ENCODE peak calls at places on chromosomes 16 and 17, in eight cellular contexts. O, I, M, S, E, Y, P and H are unnamed samples.

GRCh38 chr16:53282975-53283946 is 151.0 kb upstream of the RBL2 start:
- DNase-seq in M (no peak), P (no peak), I (peak), S (no peak), E (peak), O (peak), Y (no peak), H (no peak)

GRCh38 chr16:28497861-28498599 is 3.6 kb downstream of the APOBR start:
- DNase-seq in P (no peak), M (no peak), S (no peak), Y (no peak), O (no peak), I (no peak), E (no peak), H (no peak)

GRCh38 chr17:70110443-70110880 is 35.4 kb downstream of the KCNJ16 start:
- DNase-seq in M (peak), Y (no peak), P (no peak), I (peak), O (no peak), S (no peak), E (peak), H (no peak)

GRCh38 chr17:57671546-57672204 is 73.4 kb downstream of the CCDC182 start:
- DNase-seq in S (peak), I (peak), M (peak), P (peak), E (peak), O (peak), Y (peak), H (no peak)

GRCh38 chr17:11871773-11872172 is 125.5 kb downstream of the ZNF18 start:
- DNase-seq in E (no peak), M (no peak), O (peak), Y (no peak), P (no peak), S (no peak), I (no peak), H (no peak)

GRCh38 chr17:49521088-49521450 is 26.0 kb downstream of the NGFR start:
- DNase-seq in S (no peak), O (no peak), E (no peak), P (no peak), I (no peak), Y (no peak), M (no peak), H (no peak)

GRCh38 chr17:73436966-73437365 is 125.2 kb upstream of the CDC42EP4 start:
- DNase-seq in Y (no peak), S (no peak), I (peak), E (no peak), P (no peak), O (no peak), M (no peak), H (no peak)

GRCh38 chr16:78866556-78866955 is 734.0 kb downstream of the MAF start:
- DNase-seq in Y (no peak), S (no peak), O (no peak), M (no peak), E (no peak), P (no peak), I (no peak), H (no peak)

GRCh38 chr16:66740010-66740409 is 11.4 kb downstream of the DYNC1LI2 start:
- DNase-seq in S (peak), M (peak), Y (peak), O (peak), E (peak), P (no peak), I (no peak), H (no peak)

GRCh38 chr16:1082952-1083675 is 10.6 kb downstream of the SSTR5 start:
- DNase-seq in S (no peak), E (no peak), Y (peak), I (no peak), O (no peak), P (no peak), M (no peak), H (no peak)

GRCh38 chr16:79339863-79340262 is 260.7 kb downstream of the MAF start:
- DNase-seq in I (no peak), M (no peak), E (no peak), Y (no peak), P (no peak), O (no peak), S (no peak), H (no peak)

GRCh38 chr16:83813818-83814653 is 6.3 kb downstream of the HSBP1 start:
- DNase-seq in O (no peak), I (peak), Y (no peak), E (peak), M (peak), S (peak), P (no peak), H (no peak)

GRCh38 chr17:71176928-71177443 is 943.8 kb upstream of the SOX9 start:
- DNase-seq in S (no peak), Y (no peak), E (no peak), P (no peak), I (no peak), O (no peak), M (no peak), H (no peak)

GRCh38 chr16:66930189-66930588 is 4.0 kb downstream of the CIAO2B start:
- DNase-seq in P (no peak), O (peak), S (no peak), Y (no peak), M (peak), I (peak), E (peak), H (no peak)

GRCh38 chr16:69301187-69301586 is 10.0 kb upstream of the VPS4A start:
- DNase-seq in Y (no peak), P (no peak), S (no peak), E (no peak), M (no peak), I (no peak), O (no peak), H (no peak)

GRCh38 chr16:64136743-64137142 is 985.1 kb downstream of the CDH11 start:
- DNase-seq in Y (no peak), S (no peak), E (no peak), O (no peak), I (no peak), M (no peak), P (no peak), H (no peak)

GRCh38 chr17:3956983-3957382 is 7.3 kb downstream of the ATP2A3 start:
- DNase-seq in M (no peak), P (no peak), Y (no peak), O (no peak), S (peak), E (no peak), I (no peak), H (no peak)

GRCh38 chr16:17416461-17417221 is 54.1 kb downstream of the XYLT1 start:
- DNase-seq in S (no peak), E (peak), O (no peak), P (no peak), I (peak), M (peak), Y (no peak), H (no peak)

GRCh38 chr16:53504161-53504663 is 1.2 kb upstream of the AKTIP start:
- DNase-seq in O (no peak), E (no peak), Y (peak), P (peak), I (peak), M (peak), S (peak), H (no peak)

GRCh38 chr16:48318630-48319029 is 66.6 kb downstream of the SIAH1 start:
- DNase-seq in M (peak), P (no peak), Y (no peak), I (peak), E (no peak), S (no peak), O (no peak), H (no peak)

GRCh38 chr17:50203589-50204345 is 2.3 kb upstream of the COL1A1 start:
- DNase-seq in I (peak), E (no peak), S (no peak), P (no peak), O (no peak), M (peak), Y (no peak), H (no peak)

GRCh38 chr16:4414187-4414909 is 2.0 kb downstream of the CORO7 start:
- DNase-seq in E (no peak), M (no peak), P (no peak), Y (no peak), S (peak), I (no peak), O (no peak), H (no peak)

GRCh38 chr16:86929149-86929871 is 351.0 kb downstream of the FOXL1 start:
- DNase-seq in Y (no peak), I (peak), P (no peak), E (no peak), O (peak), M (peak), S (no peak), H (no peak)

GRCh38 chr16:22874394-22874793 is 60.4 kb downstream of the HS3ST2 start:
- DNase-seq in E (no peak), Y (no peak), O (no peak), P (no peak), M (no peak), S (no peak), I (no peak), H (no peak)

GRCh38 chr16:83835972-83836566 is 28.3 kb downstream of the HSBP1 start:
- DNase-seq in P (no peak), E (peak), M (peak), S (peak), O (peak), I (peak), Y (no peak), H (no peak)

GRCh38 chr16:49834496-49835009 is 21.4 kb downstream of the ZNF423 start:
- DNase-seq in O (no peak), S (no peak), I (no peak), E (no peak), M (no peak), P (peak), Y (peak), H (no peak)

GRCh38 chr17:876272-876671 is 94.1 kb downstream of the MRM3 start:
- DNase-seq in P (no peak), I (no peak), E (no peak), M (no peak), O (no peak), S (no peak), Y (no peak), H (no peak)

GRCh38 chr17:1792495-1793446 is 30.9 kb downstream of the SERPINF1 start:
- DNase-seq in M (no peak), E (no peak), S (no peak), O (no peak), Y (no peak), I (no peak), P (no peak), H (no peak)

GRCh38 chr16:5836979-5837670 is 739.5 kb upstream of the EEF2KMT start:
- DNase-seq in I (peak), E (peak), O (no peak), M (no peak), S (no peak), Y (no peak), P (no peak), H (no peak)

GRCh38 chr17:73678999-73679398 is 34.8 kb upstream of the SDK2 start:
- DNase-seq in I (no peak), M (no peak), P (no peak), O (no peak), Y (no peak), S (no peak), E (no peak), H (no peak)

GRCh38 chr16:85990861-85991301 is 91.9 kb downstream of the IRF8 start:
- DNase-seq in E (no peak), O (no peak), I (no peak), M (no peak), P (no peak), S (no peak), Y (no peak), H (no peak)

GRCh38 chr17:81733507-81734404 is 21.7 kb downstream of the SLC25A10 start:
- DNase-seq in O (peak), S (peak), P (peak), Y (peak), M (peak), I (peak), E (peak), H (no peak)

GRCh38 chr17:67289174-67289876 is 44.3 kb upstream of the HELZ start:
- DNase-seq in E (no peak), Y (peak), O (no peak), S (no peak), M (peak), I (peak), P (peak), H (no peak)

GRCh38 chr17:8574687-8575086 is 55.8 kb downstream of the MYH10 start:
- DNase-seq in I (peak), P (no peak), Y (no peak), M (no peak), E (no peak), S (no peak), O (no peak), H (no peak)

GRCh38 chr17:34582901-34583245 is 3.5 kb downstream of the TMEM132E start:
- DNase-seq in O (no peak), S (no peak), I (no peak), P (no peak), Y (no peak), E (no peak), M (no peak), H (no peak)

GRCh38 chr17:49861150-49861884 is 13.4 kb upstream of the TAC4 start:
- DNase-seq in I (peak), Y (no peak), P (peak), O (peak), M (no peak), S (peak), E (peak), H (no peak)